ENCODE peak calls at places on chromosomes 1 and 21, in nine cellular contexts. One of them, this sample, is unnamed.

GRCh38 chr1:73644198-73644597 is 553.8 kb downstream of the LRRIQ3 start:
- DNase-seq in pancreas: no peak
- DNase-seq in colonic mucosa: no peak
- DNase-seq in stomach: no peak
- DNase-seq in uterus: no peak
- DNase-seq in prostate gland: no peak
- DNase-seq in sigmoid colon: no peak
- DNase-seq in PC-3: no peak
- DNase-seq in ovary: no peak
- DNase-seq in this sample: no peak

GRCh38 chr1:34925730-34926129 is 3.7 kb downstream of the DLGAP3 start:
- DNase-seq in colonic mucosa: no peak
- DNase-seq in stomach: no peak
- DNase-seq in pancreas: no peak
- DNase-seq in uterus: no peak
- DNase-seq in sigmoid colon: no peak
- DNase-seq in PC-3: no peak
- DNase-seq in ovary: no peak
- DNase-seq in prostate gland: no peak
- DNase-seq in this sample: no peak

GRCh38 chr1:198560093-198560638 is 19.7 kb upstream of the ATP6V1G3 start:
- DNase-seq in pancreas: no peak
- DNase-seq in uterus: no peak
- DNase-seq in stomach: no peak
- DNase-seq in ovary: no peak
- DNase-seq in colonic mucosa: no peak
- DNase-seq in sigmoid colon: no peak
- DNase-seq in prostate gland: no peak
- DNase-seq in PC-3: peak; percentile 18
- DNase-seq in this sample: no peak

GRCh38 chr1:182259963-182260362 is 131.6 kb downstream of the GLUL start:
- DNase-seq in PC-3: no peak
- DNase-seq in stomach: no peak
- DNase-seq in ovary: no peak
- DNase-seq in pancreas: no peak
- DNase-seq in uterus: no peak
- DNase-seq in sigmoid colon: no peak
- DNase-seq in colonic mucosa: no peak
- DNase-seq in prostate gland: no peak
- DNase-seq in this sample: no peak

GRCh38 chr1:227429447-227430359 is 111.4 kb upstream of the CDC42BPA start:
- DNase-seq in stomach: no peak
- DNase-seq in PC-3: no peak
- DNase-seq in ovary: no peak
- DNase-seq in uterus: no peak
- DNase-seq in prostate gland: no peak
- DNase-seq in colonic mucosa: no peak
- DNase-seq in sigmoid colon: no peak
- DNase-seq in pancreas: no peak
- DNase-seq in this sample: no peak

GRCh38 chr1:40059292-40059959 is 18.9 kb downstream of the CAP1 start:
- DNase-seq in ovary: no peak
- DNase-seq in sigmoid colon: no peak
- DNase-seq in prostate gland: no peak
- DNase-seq in pancreas: no peak
- DNase-seq in uterus: no peak
- DNase-seq in stomach: no peak
- DNase-seq in colonic mucosa: no peak
- DNase-seq in PC-3: peak; percentile 76
- DNase-seq in this sample: peak; percentile 47

GRCh38 chr1:155064109-155064812 is 721 bp downstream of the EFNA4 start:
- DNase-seq in colonic mucosa: peak; percentile 43
- DNase-seq in pancreas: no peak
- DNase-seq in uterus: no peak
- DNase-seq in sigmoid colon: no peak
- DNase-seq in PC-3: no peak
- DNase-seq in stomach: no peak
- DNase-seq in ovary: no peak
- DNase-seq in prostate gland: no peak
- DNase-seq in this sample: peak; percentile 42

GRCh38 chr1:229621663-229622062 is 4.3 kb downstream of the TAF5L start:
- DNase-seq in ovary: no peak
- DNase-seq in prostate gland: no peak
- DNase-seq in stomach: no peak
- DNase-seq in colonic mucosa: no peak
- DNase-seq in sigmoid colon: no peak
- DNase-seq in PC-3: no peak
- DNase-seq in pancreas: no peak
- DNase-seq in uterus: no peak
- DNase-seq in this sample: no peak

GRCh38 chr1:8324176-8324810 is 6.4 kb downstream of the SLC45A1 start:
- DNase-seq in ovary: no peak
- DNase-seq in colonic mucosa: no peak
- DNase-seq in prostate gland: no peak
- DNase-seq in sigmoid colon: no peak
- DNase-seq in uterus: no peak
- DNase-seq in PC-3: no peak
- DNase-seq in stomach: no peak
- DNase-seq in pancreas: peak; percentile 58
- DNase-seq in this sample: no peak

GRCh38 chr1:83762419-83762818 is 236.5 kb downstream of the TTLL7 start:
- DNase-seq in prostate gland: no peak
- DNase-seq in PC-3: no peak
- DNase-seq in stomach: no peak
- DNase-seq in ovary: no peak
- DNase-seq in uterus: no peak
- DNase-seq in pancreas: no peak
- DNase-seq in colonic mucosa: no peak
- DNase-seq in sigmoid colon: no peak
- DNase-seq in this sample: no peak

GRCh38 chr1:182389619-182390047 is 2.0 kb downstream of the GLUL start:
- DNase-seq in colonic mucosa: peak; percentile 50
- DNase-seq in PC-3: no peak
- DNase-seq in sigmoid colon: peak; percentile 78
- DNase-seq in uterus: peak; percentile 36
- DNase-seq in stomach: no peak
- DNase-seq in pancreas: no peak
- DNase-seq in prostate gland: peak; percentile 80
- DNase-seq in ovary: peak; percentile 34
- DNase-seq in this sample: no peak

GRCh38 chr1:45809761-45810160 is 6.3 kb downstream of the MAST2 start:
- DNase-seq in stomach: no peak
- DNase-seq in ovary: no peak
- DNase-seq in PC-3: peak; percentile 31
- DNase-seq in pancreas: no peak
- DNase-seq in sigmoid colon: no peak
- DNase-seq in colonic mucosa: no peak
- DNase-seq in prostate gland: no peak
- DNase-seq in uterus: no peak
- DNase-seq in this sample: no peak

GRCh38 chr1:111517464-111518225 is 14.2 kb upstream of the ADORA3 start:
- DNase-seq in colonic mucosa: no peak
- DNase-seq in pancreas: no peak
- DNase-seq in PC-3: no peak
- DNase-seq in uterus: no peak
- DNase-seq in sigmoid colon: no peak
- DNase-seq in ovary: no peak
- DNase-seq in stomach: no peak
- DNase-seq in prostate gland: no peak
- DNase-seq in this sample: no peak

GRCh38 chr1:111512132-111512874 is 8.9 kb upstream of the ADORA3 start:
- DNase-seq in uterus: no peak
- DNase-seq in ovary: no peak
- DNase-seq in stomach: no peak
- DNase-seq in prostate gland: no peak
- DNase-seq in PC-3: no peak
- DNase-seq in colonic mucosa: peak; percentile 15
- DNase-seq in pancreas: no peak
- DNase-seq in sigmoid colon: no peak
- DNase-seq in this sample: no peak

GRCh38 chr1:111515291-111516007 is 12.0 kb upstream of the ADORA3 start:
- DNase-seq in pancreas: no peak
- DNase-seq in ovary: peak; percentile 67
- DNase-seq in uterus: peak; percentile 76
- DNase-seq in stomach: peak; percentile 44
- DNase-seq in sigmoid colon: peak; percentile 83
- DNase-seq in prostate gland: no peak
- DNase-seq in PC-3: no peak
- DNase-seq in colonic mucosa: no peak
- DNase-seq in this sample: peak; percentile 45

GRCh38 chr1:111513410-111514020 is 10.1 kb upstream of the ADORA3 start:
- DNase-seq in ovary: no peak
- DNase-seq in sigmoid colon: peak; percentile 77
- DNase-seq in PC-3: no peak
- DNase-seq in uterus: peak; percentile 38
- DNase-seq in prostate gland: no peak
- DNase-seq in colonic mucosa: no peak
- DNase-seq in pancreas: no peak
- DNase-seq in stomach: no peak
- DNase-seq in this sample: no peak

DNA sequence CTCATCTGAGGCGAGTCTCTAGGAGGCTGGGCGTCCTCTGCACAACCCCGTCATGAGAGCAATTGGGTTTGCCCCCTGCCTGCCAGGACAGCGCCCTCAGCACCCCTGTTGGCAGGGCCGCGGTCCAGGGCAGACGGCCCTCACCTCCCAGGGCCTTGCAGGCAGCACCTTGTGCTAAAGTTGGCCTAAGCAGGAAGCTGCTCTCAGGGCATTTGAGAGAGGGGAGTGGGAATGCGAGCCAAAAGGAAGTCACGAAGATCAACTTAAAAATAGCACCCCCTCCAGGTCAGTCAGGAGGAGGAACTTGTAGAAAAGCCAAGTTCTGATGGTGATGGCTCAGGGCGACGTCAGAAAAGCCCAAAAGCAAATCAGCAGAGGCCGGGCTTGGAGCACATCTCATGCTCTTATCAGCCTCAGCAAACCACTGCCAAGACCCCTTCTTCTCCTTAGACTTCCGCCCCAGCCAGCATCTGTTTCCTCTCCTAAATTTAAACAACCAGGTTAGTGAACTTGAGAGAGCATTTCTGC is 12.6 kb upstream of the ADORA3 start:
- DNase-seq in colonic mucosa: no peak
- DNase-seq in prostate gland: no peak
- DNase-seq in pancreas: no peak
- DNase-seq in uterus: peak; percentile 78
- DNase-seq in ovary: peak; percentile 72
- DNase-seq in PC-3: no peak
- DNase-seq in stomach: peak; percentile 29
- DNase-seq in sigmoid colon: peak; percentile 71
- DNase-seq in this sample: peak; percentile 79
- TF ChIP-seq CTCF in colonic mucosa: no peak
- TF ChIP-seq CTCF in prostate gland: no peak
- TF ChIP-seq CTCF in pancreas: peak; percentile 8
- TF ChIP-seq CTCF in uterus: no peak
- TF ChIP-seq CTCF in ovary: peak; percentile 36
- TF ChIP-seq CTCF in PC-3: peak; percentile 33
- TF ChIP-seq CTCF in stomach: peak; percentile 14
- TF ChIP-seq CTCF in sigmoid colon: no peak
- TF ChIP-seq CTCF in this sample: peak; percentile 38

DNA sequence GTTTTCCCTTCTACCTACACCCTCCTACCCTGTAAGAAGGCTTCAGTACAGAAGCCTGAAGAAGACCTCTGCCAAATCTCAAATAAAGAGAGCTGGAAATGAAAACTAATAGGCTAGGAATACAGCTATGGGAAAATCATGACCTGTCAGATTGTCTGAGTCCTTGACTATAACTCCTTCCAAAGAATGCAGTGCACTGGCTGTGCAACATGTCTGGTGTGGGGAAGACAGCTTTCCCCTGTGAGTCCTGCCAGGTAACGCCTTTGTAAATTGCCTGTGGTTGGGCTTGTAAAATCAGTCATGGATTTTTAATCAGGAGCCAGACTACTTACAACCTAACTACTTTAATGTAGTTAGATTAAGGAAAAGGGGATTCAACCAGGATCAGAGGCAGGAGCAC is 1667.9 kb downstream of the KCNT2 start:
- DNase-seq in stomach: no peak
- DNase-seq in uterus: no peak
- DNase-seq in prostate gland: no peak
- DNase-seq in ovary: no peak
- DNase-seq in pancreas: no peak
- DNase-seq in sigmoid colon: no peak
- DNase-seq in PC-3: no peak
- DNase-seq in colonic mucosa: no peak
- DNase-seq in this sample: no peak
- H3K27me3 ChIP-seq in stomach: no peaks in the 10 kb centered on the region
- H3K27me3 ChIP-seq in uterus: no peaks in the 10 kb centered on the region
- H3K27me3 ChIP-seq in prostate gland: no peaks in the 10 kb centered on the region
- H3K27me3 ChIP-seq in ovary: no peaks in the 10 kb centered on the region
- H3K27me3 ChIP-seq in pancreas: no peaks in the 10 kb centered on the region
- H3K27me3 ChIP-seq in sigmoid colon: no peaks in the 10 kb centered on the region
- H3K27me3 ChIP-seq in PC-3: no peaks in the 10 kb centered on the region
- H3K27me3 ChIP-seq in colonic mucosa: no peaks in the 10 kb centered on the region
- H3K27me3 ChIP-seq in this sample: no peaks in the 10 kb centered on the region

GRCh38 chr1:150476754-150477153 is 10.5 kb upstream of the TARS2 start:
- DNase-seq in uterus: no peak
- DNase-seq in PC-3: no peak
- DNase-seq in prostate gland: no peak
- DNase-seq in colonic mucosa: no peak
- DNase-seq in ovary: no peak
- DNase-seq in stomach: no peak
- DNase-seq in pancreas: no peak
- DNase-seq in sigmoid colon: no peak
- DNase-seq in this sample: no peak

GRCh38 chr1:150477320-150477719 is 9.9 kb upstream of the TARS2 start:
- DNase-seq in stomach: no peak
- DNase-seq in sigmoid colon: peak; percentile 13
- DNase-seq in prostate gland: no peak
- DNase-seq in colonic mucosa: no peak
- DNase-seq in pancreas: no peak
- DNase-seq in ovary: no peak
- DNase-seq in uterus: no peak
- DNase-seq in PC-3: no peak
- DNase-seq in this sample: no peak

GRCh38 chr1:150472606-150473200 is 14.5 kb upstream of the TARS2 start:
- DNase-seq in uterus: no peak
- DNase-seq in stomach: no peak
- DNase-seq in colonic mucosa: no peak
- DNase-seq in PC-3: no peak
- DNase-seq in prostate gland: no peak
- DNase-seq in sigmoid colon: no peak
- DNase-seq in ovary: no peak
- DNase-seq in pancreas: no peak
- DNase-seq in this sample: no peak

GRCh38 chr1:150473659-150474058 is 13.6 kb upstream of the TARS2 start:
- DNase-seq in prostate gland: peak; percentile 39
- DNase-seq in sigmoid colon: peak; percentile 83
- DNase-seq in ovary: peak; percentile 73
- DNase-seq in uterus: peak; percentile 52
- DNase-seq in colonic mucosa: no peak
- DNase-seq in PC-3: no peak
- DNase-seq in pancreas: no peak
- DNase-seq in stomach: no peak
- DNase-seq in this sample: no peak

GRCh38 chr1:150474869-150475268 is 12.3 kb upstream of the TARS2 start:
- DNase-seq in PC-3: no peak
- DNase-seq in uterus: no peak
- DNase-seq in pancreas: no peak
- DNase-seq in prostate gland: no peak
- DNase-seq in sigmoid colon: no peak
- DNase-seq in stomach: no peak
- DNase-seq in ovary: no peak
- DNase-seq in colonic mucosa: no peak
- DNase-seq in this sample: no peak
- H3K4me3 ChIP-seq in PC-3: no peak overlapping the region
- H3K4me3 ChIP-seq in uterus: no peak overlapping the region
- H3K4me3 ChIP-seq in pancreas: no peak overlapping the region
- H3K4me3 ChIP-seq in prostate gland: no peak overlapping the region
- H3K4me3 ChIP-seq in sigmoid colon: no peak overlapping the region
- H3K4me3 ChIP-seq in stomach: no peak overlapping the region
- H3K4me3 ChIP-seq in ovary: no peak overlapping the region
- H3K4me3 ChIP-seq in colonic mucosa: no peak overlapping the region
- H3K4me3 ChIP-seq in this sample: no peak overlapping the region

GRCh38 chr21:28336299-28336698 is 656.4 kb downstream of the LTN1 start:
- DNase-seq in ovary: peak; percentile 15
- DNase-seq in PC-3: peak; percentile 76
- DNase-seq in colonic mucosa: no peak
- DNase-seq in prostate gland: peak; percentile 10
- DNase-seq in stomach: peak; percentile 26
- DNase-seq in pancreas: no peak
- DNase-seq in uterus: peak; percentile 27
- DNase-seq in sigmoid colon: no peak
- DNase-seq in this sample: no peak
- TF ChIP-seq CTCF in ovary: peak; percentile 56
- TF ChIP-seq CTCF in PC-3: peak; percentile 88
- TF ChIP-seq CTCF in colonic mucosa: no peak
- TF ChIP-seq CTCF in prostate gland: no peak
- TF ChIP-seq CTCF in stomach: peak; percentile 46
- TF ChIP-seq CTCF in pancreas: no peak
- TF ChIP-seq CTCF in uterus: peak; percentile 46
- TF ChIP-seq CTCF in sigmoid colon: peak; percentile 34
- TF ChIP-seq CTCF in this sample: no peak

This sample was measured in GM06990.